ENCODE peak calls at places on chromosomes 1 and 21, in six cellular contexts. X is ascending aorta, Z is AG10803, Q is A549, C is hepatocyte, U is brain microvascular endothelial cell. K is an unnamed sample.
A peak's percentile ranks its signal among the peaks of the same experiment; 100 is the strongest.

GRCh38 chr1:56169856-56170255 is 409.5 kb downstream of the PLPP3 start:
- DNase-seq in X (no peak), Z (peak; percentile 44), Q (no peak), C (no peak), U (no peak), K (no peak)

GRCh38 chr1:116389013-116389412 is 16.0 kb downstream of the ATP1A1 start:
- DNase-seq in X (no peak), Z (no peak), Q (no peak), C (no peak), U (no peak), K (no peak)

GRCh38 chr21:35792569-35792968 is 267.8 kb downstream of the SETD4 start:
- DNase-seq in X (no peak), Z (peak; percentile 27), Q (no peak), C (no peak), U (no peak), K (no peak)

GRCh38 chr1:33516891-33517550 is 44.6 kb downstream of the ZSCAN20 start:
- DNase-seq in X (no peak), Z (no peak), Q (no peak), C (no peak), U (no peak), K (no peak)

GRCh38 chr21:45802425-45802824 is 158.9 kb downstream of the PCBP3 start:
- DNase-seq in X (no peak), Z (no peak), Q (no peak), C (no peak), U (no peak), K (no peak)

GRCh38 chr1:7384679-7385078 is 386.4 kb upstream of the VAMP3 start:
- DNase-seq in X (peak; percentile 44), Z (no peak), Q (no peak), C (no peak), U (no peak), K (peak; percentile 29)

GRCh38 chr1:74380252-74380651 is 132.2 kb downstream of the LRRC53 start:
- DNase-seq in X (no peak), Z (no peak), Q (no peak), C (no peak), U (no peak), K (no peak)

GRCh38 chr1:159869173-159869572 is 6.7 kb upstream of the VSIG8 start:
- DNase-seq in X (no peak), Z (peak; percentile 53), Q (no peak), C (no peak), U (peak; percentile 64), K (no peak)

GRCh38 chr1:243179714-243180113 is 75.4 kb downstream of the CEP170 start:
- DNase-seq in X (no peak), Z (no peak), Q (no peak), C (no peak), U (no peak), K (no peak)

GRCh38 chr1:68347415-68347814 is 102.3 kb downstream of the RPE65 start:
- DNase-seq in X (no peak), Z (no peak), Q (no peak), C (no peak), U (no peak), K (no peak)

GRCh38 chr1:25795955-25796806 is 3.8 kb upstream of the SELENON start:
- DNase-seq in X (no peak), Z (no peak), Q (no peak), C (no peak), U (no peak), K (no peak)

GRCh38 chr1:115838805-115839705 is 1.9 kb downstream of the NHLH2 start:
- DNase-seq in X (no peak), Z (peak; percentile 29), Q (no peak), C (peak; percentile 25), U (no peak), K (peak; percentile 35)

GRCh38 chr1:93559045-93559444 is 111.1 kb downstream of the FNBP1L start:
- DNase-seq in X (no peak), Z (no peak), Q (no peak), C (no peak), U (no peak), K (no peak)
- TF ChIP-seq CTCF in X (no peak), Z (no peak), Q (no peak), C (no peak), U (no peak), K (no peak)

GRCh38 chr1:221246628-221247027 is 367.4 kb downstream of the HLX start:
- DNase-seq in X (no peak), Z (no peak), Q (no peak), C (no peak), U (no peak), K (no peak)
- TF ChIP-seq CTCF in X (no peak), Z (no peak), Q (no peak), C (no peak), U (no peak), K (no peak)

DNA sequence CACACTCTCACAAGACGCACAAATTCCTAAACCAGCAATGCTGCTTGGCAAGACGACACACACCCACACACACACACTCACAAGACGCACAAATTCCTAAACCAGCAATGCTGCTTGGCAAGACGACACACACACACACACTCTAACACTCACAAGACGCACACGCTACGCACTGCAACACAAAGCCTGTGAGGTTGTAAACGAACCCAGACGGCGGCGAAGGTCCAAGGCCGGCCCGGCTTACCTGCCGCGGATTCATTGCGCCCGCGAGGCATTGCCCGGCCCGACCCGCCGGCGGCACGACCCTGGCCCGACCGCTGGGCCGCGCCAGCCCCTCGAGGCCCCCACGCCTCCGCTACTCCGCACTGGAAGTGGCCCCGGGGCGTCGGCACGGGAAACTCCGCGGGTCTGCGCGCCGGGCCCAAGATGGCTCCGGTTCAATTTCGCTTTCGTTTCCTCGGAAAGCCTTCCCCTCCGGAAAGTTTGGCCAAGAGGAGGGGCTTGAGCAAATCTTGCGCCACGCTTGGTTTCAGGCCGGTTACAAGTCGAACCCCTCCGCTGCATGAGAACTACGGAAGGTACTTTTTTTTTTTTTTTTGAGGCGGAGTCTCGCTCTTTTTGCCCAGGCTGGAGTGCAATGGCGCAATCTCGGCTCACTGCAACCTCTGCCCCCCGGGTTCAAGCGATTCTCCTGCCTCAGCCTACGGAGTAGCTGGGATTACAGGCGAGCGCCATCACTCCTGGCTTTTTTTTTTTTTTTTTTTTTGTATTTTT is at the start of gene ADAR:
- DNase-seq in X (peak; percentile 97), Z (peak; percentile 99), Q (peak; percentile 97), C (peak; percentile 95), U (peak; percentile 95), K (peak; percentile 71)
- TF ChIP-seq CTCF in X (no peak), Z (no peak), Q (no peak), C (no peak), U (no peak), K (no peak)

GRCh38 chr1:39668111-39668510 is 3.8 kb downstream of the NT5C1A start:
- DNase-seq in X (no peak), Z (no peak), Q (no peak), C (no peak), U (no peak), K (no peak)

GRCh38 chr1:39668894-39669293 is 3.0 kb downstream of the NT5C1A start:
- DNase-seq in X (no peak), Z (no peak), Q (no peak), C (no peak), U (no peak), K (no peak)

GRCh38 chr1:39670689-39671088 is 1.2 kb downstream of the NT5C1A start:
- DNase-seq in X (no peak), Z (no peak), Q (no peak), C (no peak), U (no peak), K (no peak)

GRCh38 chr1:39663559-39663958 is 8.3 kb downstream of the NT5C1A start:
- DNase-seq in X (no peak), Z (no peak), Q (no peak), C (no peak), U (no peak), K (no peak)

DNA sequence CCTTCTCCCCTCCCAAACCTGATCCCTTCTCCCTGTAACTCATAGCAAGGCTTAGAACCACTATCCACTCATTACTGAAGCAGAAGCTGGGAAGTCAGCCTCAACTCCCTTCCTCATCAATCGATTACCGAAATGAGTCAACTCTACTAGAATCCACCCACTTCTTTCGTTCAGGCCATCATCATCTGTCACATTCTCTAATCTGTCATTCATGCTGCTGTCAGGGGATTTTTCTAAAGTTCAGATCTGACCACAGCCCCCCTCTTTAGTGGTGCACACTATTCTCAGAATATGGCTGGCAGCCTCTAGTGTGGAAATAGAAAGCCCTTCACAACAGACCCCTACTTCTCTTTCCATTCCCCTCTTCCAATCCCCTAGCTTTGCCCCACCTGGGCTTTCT is 5.1 kb downstream of the NT5C1A start:
- DNase-seq in X (no peak), Z (no peak), Q (no peak), C (no peak), U (no peak), K (no peak)
- TF ChIP-seq CTCF in X (no peak), Z (no peak), Q (no peak), C (no peak), U (no peak), K (no peak)